ENCODE peak calls at places on chromosomes 11 and 22, in eight cellular contexts. P is HTR-8/SVneo; J is hepatic stellate cell; R is NCI-H82; T is NCI-H1092; Y is pulmonary artery endothelial cell; H is IMR-90; W is stimulated activated CD4-positive, alpha-beta T cell treated with anti-CD3 and anti-CD28 coated beads, Interleukin-2, amount 100 ng/mL, for 4 hours. C is an unnamed sample.

GRCh38 chr11:111148953-111149352 is 96.6 kb upstream of the POU2AF2 start:
- DNase-seq in P (no peak), J (no peak), R (no peak), T (no peak), Y (no peak), H (peak; percentile 37), W (no peak), C (no peak)

GRCh38 chr11:32113637-32114203 is 22.8 kb downstream of the RCN1 start:
- DNase-seq in P (no peak), J (no peak), R (peak; percentile 12), T (no peak), Y (no peak), H (no peak), W (no peak), C (no peak)

GRCh38 chr11:8697056-8697455 is 14.5 kb downstream of the RPL27A start:
- DNase-seq in P (no peak), J (no peak), R (no peak), T (no peak), Y (no peak), H (no peak), W (no peak), C (no peak)

GRCh38 chr11:7278314-7278917 is 26.7 kb downstream of the SYT9 start:
- DNase-seq in P (peak; percentile 10), J (peak; percentile 29), R (peak; percentile 53), T (no peak), Y (peak; percentile 8), H (peak; percentile 34), W (no peak), C (no peak)

GRCh38 chr22:20403779-20404140 is 9.8 kb downstream of the ZNF74 start:
- DNase-seq in P (no peak), J (no peak), R (no peak), T (no peak), Y (no peak), H (no peak), W (no peak), C (no peak)

GRCh38 chr11:64258946-64259532 is 7.7 kb downstream of the PLCB3 start:
- DNase-seq in P (no peak), J (no peak), R (no peak), T (no peak), Y (no peak), H (no peak), W (no peak), C (no peak)

GRCh38 chr11:4025248-4025956 is 69.2 kb upstream of the RRM1 start:
- DNase-seq in P (no peak), J (peak; percentile 16), R (no peak), T (no peak), Y (peak; percentile 84), H (peak; percentile 25), W (no peak), C (no peak)

GRCh38 chr22:30411780-30412179 is 13.8 kb upstream of the MTFP1 start:
- DNase-seq in P (no peak), J (no peak), R (no peak), T (no peak), Y (no peak), H (no peak), W (no peak), C (no peak)

GRCh38 chr22:36819112-36819511 is 2.3 kb upstream of the PVALB start:
- DNase-seq in P (no peak), J (no peak), R (no peak), T (no peak), Y (no peak), H (no peak), W (no peak), C (no peak)

GRCh38 chr11:71525938-71526495 is 1.1 kb upstream of the KRTAP5-7 start:
- DNase-seq in P (no peak), J (no peak), R (no peak), T (no peak), Y (no peak), H (no peak), W (no peak), C (no peak)

GRCh38 chr11:121534131-121535093 is 81.6 kb upstream of the SORL1-AS1 start:
- DNase-seq in P (no peak), J (no peak), R (peak; percentile 73), T (peak; percentile 71), Y (no peak), H (peak; percentile 24), W (no peak), C (no peak)

GRCh38 chr11:63880031-63880841 is 36.7 kb downstream of the RCOR2 start:
- DNase-seq in P (no peak), J (peak; percentile 78), R (no peak), T (no peak), Y (no peak), H (peak; percentile 82), W (no peak), C (no peak)

GRCh38 chr22:40414306-40414705 is 43.9 kb downstream of the SGSM3 start:
- DNase-seq in P (no peak), J (no peak), R (no peak), T (no peak), Y (no peak), H (peak; percentile 29), W (no peak), C (no peak)

GRCh38 chr11:113796663-113797259 is 17.2 kb downstream of the CLDN25 start:
- DNase-seq in P (peak; percentile 56), J (peak; percentile 63), R (peak; percentile 82), T (no peak), Y (no peak), H (peak; percentile 34), W (no peak), C (no peak)

GRCh38 chr11:130068986-130069683 is 559 bp upstream of the APLP2 start:
- DNase-seq in P (peak; percentile 63), J (peak; percentile 88), R (peak; percentile 59), T (peak; percentile 63), Y (peak; percentile 71), H (peak; percentile 80), W (peak; percentile 32), C (peak; percentile 89)

GRCh38 chr11:94315664-94316063 is 11.3 kb downstream of the IZUMO1R start:
- DNase-seq in P (no peak), J (no peak), R (no peak), T (no peak), Y (no peak), H (peak; percentile 36), W (no peak), C (no peak)

GRCh38 chr22:33476716-33477115 is 418.5 kb upstream of the SYN3 start:
- DNase-seq in P (no peak), J (peak; percentile 16), R (no peak), T (no peak), Y (no peak), H (peak; percentile 43), W (no peak), C (no peak)

GRCh38 chr11:3022300-3022967 is 30.3 kb upstream of the NAP1L4 start:
- DNase-seq in P (no peak), J (peak; percentile 26), R (no peak), T (no peak), Y (no peak), H (peak; percentile 73), W (no peak), C (no peak)

GRCh38 chr11:25317221-25317620 is 820.4 kb downstream of the LUZP2 start:
- DNase-seq in P (no peak), J (no peak), R (no peak), T (no peak), Y (no peak), H (peak; percentile 13), W (no peak), C (no peak)

GRCh38 chr11:134224710-134225662 is 515 bp downstream of the VPS26B start:
- DNase-seq in P (peak; percentile 17), J (peak; percentile 41), R (peak; percentile 55), T (peak; percentile 77), Y (no peak), H (peak; percentile 7), W (peak; percentile 46), C (peak; percentile 84)

GRCh38 chr22:50641696-50642607 is 14.0 kb upstream of the ARSA start:
- DNase-seq in P (no peak), J (no peak), R (peak; percentile 12), T (no peak), Y (no peak), H (peak; percentile 32), W (no peak), C (peak; percentile 55)

GRCh38 chr11:128290106-128290840 is 297.1 kb downstream of the ETS1 start:
- DNase-seq in P (peak; percentile 58), J (peak; percentile 73), R (peak; percentile 72), T (peak; percentile 69), Y (peak; percentile 35), H (peak; percentile 95), W (peak; percentile 61), C (peak; percentile 50)

GRCh38 chr11:78424334-78425270 is 7.0 kb upstream of the GAB2 start:
- DNase-seq in P (no peak), J (no peak), R (peak; percentile 58), T (no peak), Y (no peak), H (peak; percentile 73), W (no peak), C (no peak)

GRCh38 chr11:115776916-115777315 is 272.7 kb upstream of the CADM1 start:
- DNase-seq in P (no peak), J (no peak), R (no peak), T (no peak), Y (no peak), H (no peak), W (no peak), C (peak; percentile 60)

GRCh38 chr22:36369922-36370781 is 17.6 kb downstream of the MYH9 start:
- DNase-seq in P (no peak), J (no peak), R (peak; percentile 76), T (no peak), Y (no peak), H (peak; percentile 41), W (no peak), C (peak; percentile 64)

GRCh38 chr22:37008365-37008764 is 10.9 kb downstream of the TST start:
- DNase-seq in P (no peak), J (no peak), R (no peak), T (no peak), Y (peak; percentile 27), H (no peak), W (no peak), C (no peak)

GRCh38 chr11:10678106-10678505 is 15.4 kb downstream of the IRAG1 start:
- DNase-seq in P (no peak), J (no peak), R (no peak), T (no peak), Y (no peak), H (no peak), W (no peak), C (no peak)

GRCh38 chr11:78062671-78063070 is 990 bp upstream of the THRSP start:
- DNase-seq in P (no peak), J (no peak), R (no peak), T (no peak), Y (no peak), H (no peak), W (no peak), C (no peak)

GRCh38 chr22:20793386-20794131 is 19.6 kb downstream of the SERPIND1 start:
- DNase-seq in P (no peak), J (no peak), R (peak; percentile 85), T (no peak), Y (no peak), H (no peak), W (no peak), C (no peak)